ENCODE peak calls at places on chromosomes 5 and 9, in eight cellular contexts. S is effector memory CD4-positive, alpha-beta T cell; E is aorta; R is PC-3; I is fibroblast of lung; A is left ventricle myocardium inferior; L is neuronal stem cell; G is ovary. U is an unnamed sample.

GRCh38 chr9:116815828-116816227 is 128.7 kb downstream of the TRIM32 start:
- DNase-seq in S (no peak), E (no peak), R (no peak), I (no peak), A (no peak), L (no peak), G (no peak), U (no peak)

GRCh38 chr9:85541876-85542275 is 199.9 kb downstream of the AGTPBP1 start:
- DNase-seq in S (no peak), E (no peak), R (no peak), I (no peak), A (no peak), L (no peak), G (no peak), U (no peak)

GRCh38 chr9:98375138-98375726 is 119.8 kb upstream of the TBC1D2 start:
- DNase-seq in S (no peak), E (no peak), R (peak; percentile 29), I (peak; percentile 38), A (no peak), L (no peak), G (no peak), U (no peak)

GRCh38 chr5:4643190-4643589 is 496.9 kb upstream of the ADAMTS16 start:
- DNase-seq in S (no peak), E (no peak), R (no peak), I (no peak), A (no peak), L (no peak), G (no peak), U (no peak)

GRCh38 chr9:74726581-74726980 is 161.1 kb downstream of the TRPM6 start:
- DNase-seq in S (no peak), E (no peak), R (no peak), I (no peak), A (no peak), L (no peak), G (no peak), U (no peak)

GRCh38 chr9:124659099-124659659 is 111.9 kb downstream of the NR6A1 start:
- DNase-seq in S (no peak), E (peak; percentile 88), R (peak; percentile 69), I (peak; percentile 88), A (peak; percentile 80), L (peak; percentile 80), G (peak; percentile 58), U (peak; percentile 84)

GRCh38 chr9:107438211-107439030 is 51.1 kb downstream of the KLF4 start:
- DNase-seq in S (no peak), E (no peak), R (peak; percentile 7), I (no peak), A (no peak), L (no peak), G (no peak), U (no peak)

GRCh38 chr9:6086006-6086655 is 70.7 kb upstream of the RANBP6 start:
- DNase-seq in S (no peak), E (no peak), R (no peak), I (no peak), A (no peak), L (no peak), G (no peak), U (no peak)

GRCh38 chr5:172779968-172780350 is 9.0 kb upstream of the DUSP1 start:
- DNase-seq in S (no peak), E (no peak), R (no peak), I (no peak), A (no peak), L (no peak), G (peak; percentile 6), U (no peak)

GRCh38 chr9:128150594-128151342 is 1.5 kb downstream of the LCN2 start:
- DNase-seq in S (no peak), E (peak; percentile 69), R (no peak), I (no peak), A (no peak), L (no peak), G (no peak), U (no peak)

GRCh38 chr5:151950681-151951080 is 26.0 kb upstream of the GLRA1 start:
- DNase-seq in S (no peak), E (no peak), R (peak; percentile 12), I (no peak), A (no peak), L (no peak), G (no peak), U (no peak)

GRCh38 chr9:82022121-82022520 is 33.5 kb downstream of the SPATA31D1 start:
- DNase-seq in S (no peak), E (no peak), R (no peak), I (peak; percentile 3), A (no peak), L (no peak), G (no peak), U (no peak)

GRCh38 chr5:124102491-124102890 is 590.5 kb downstream of the CSNK1G3 start:
- DNase-seq in S (no peak), E (no peak), R (peak; percentile 24), I (peak; percentile 91), A (no peak), L (no peak), G (no peak), U (no peak)

GRCh38 chr5:151659001-151659754 is 27.5 kb downstream of the SPARC start:
- DNase-seq in S (peak; percentile 58), E (peak; percentile 94), R (peak; percentile 79), I (peak; percentile 82), A (peak; percentile 79), L (peak; percentile 80), G (peak; percentile 92), U (peak; percentile 73)

GRCh38 chr5:133696006-133696584 is 83.8 kb upstream of the FSTL4 start:
- DNase-seq in S (no peak), E (no peak), R (no peak), I (no peak), A (no peak), L (no peak), G (no peak), U (no peak)

GRCh38 chr5:157166494-157167218 is 592 bp upstream of the GARIN3 start:
- DNase-seq in S (no peak), E (no peak), R (no peak), I (no peak), A (no peak), L (no peak), G (no peak), U (no peak)

GRCh38 chr5:157167219-157167621 is 1.2 kb upstream of the GARIN3 start:
- DNase-seq in S (no peak), E (no peak), R (no peak), I (no peak), A (no peak), L (no peak), G (no peak), U (no peak)

GRCh38 chr5:157166164-157166493 is at the start of gene GARIN3:
- DNase-seq in S (no peak), E (no peak), R (no peak), I (no peak), A (no peak), L (no peak), G (no peak), U (no peak)

GRCh38 chr5:157165668-157166067 is 396 bp downstream of the GARIN3 start:
- DNase-seq in S (no peak), E (no peak), R (no peak), I (no peak), A (no peak), L (no peak), G (no peak), U (no peak)

DNA sequence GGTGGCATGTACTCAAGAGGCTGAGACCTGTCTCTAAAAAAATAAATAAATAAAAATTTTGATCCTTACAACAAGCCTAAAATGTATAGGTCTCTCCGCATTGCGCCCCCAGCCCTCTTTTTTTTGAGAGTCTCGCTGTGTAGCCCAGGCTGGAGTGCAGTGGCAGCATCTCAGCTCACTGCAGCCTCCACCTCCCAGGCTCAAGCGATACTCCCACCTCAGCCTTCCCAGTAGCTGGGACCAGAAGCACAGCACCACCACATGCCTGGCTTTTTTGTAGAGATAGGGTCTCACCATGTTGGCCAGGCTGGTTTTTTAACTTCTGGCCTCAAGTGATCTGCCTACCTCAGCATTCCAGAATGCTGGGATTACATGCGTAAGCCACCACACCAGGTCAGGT is 2.2 kb upstream of the GARIN3 start:
- DNase-seq in S (no peak), E (no peak), R (no peak), I (no peak), A (no peak), L (no peak), G (no peak), U (no peak)
- H3K27ac ChIP-seq in S (peak overlapping the region; percentile 60), E (no peak overlapping the region), R (no peak overlapping the region), I (no peak overlapping the region), A (no peak overlapping the region), L (no peak overlapping the region), G (no peak overlapping the region), U (no peak overlapping the region)

GRCh38 chr9:134052941-134053340 is 14.9 kb downstream of the BRD3 start:
- DNase-seq in S (no peak), E (peak; percentile 61), R (no peak), I (no peak), A (peak; percentile 6), L (no peak), G (no peak), U (no peak)

GRCh38 chr9:134051319-134051718 is 16.5 kb downstream of the BRD3 start:
- DNase-seq in S (no peak), E (peak; percentile 39), R (no peak), I (no peak), A (no peak), L (no peak), G (no peak), U (no peak)

GRCh38 chr9:134053941-134054761 is 13.7 kb downstream of the BRD3 start:
- DNase-seq in S (no peak), E (peak; percentile 70), R (no peak), I (no peak), A (peak; percentile 10), L (no peak), G (no peak), U (no peak)

GRCh38 chr9:134053401-134053871 is 14.4 kb downstream of the BRD3 start:
- DNase-seq in S (no peak), E (peak; percentile 71), R (no peak), I (no peak), A (peak; percentile 11), L (no peak), G (no peak), U (no peak)

GRCh38 chr9:134052491-134052890 is 15.3 kb downstream of the BRD3 start:
- DNase-seq in S (no peak), E (peak; percentile 30), R (no peak), I (no peak), A (peak; percentile 6), L (no peak), G (no peak), U (no peak)
- H3K27ac ChIP-seq in S (no peak overlapping the region), E (no peak overlapping the region), R (no peak overlapping the region), I (no peak overlapping the region), A (no peak overlapping the region), L (no peak overlapping the region), G (no peak overlapping the region), U (no peak overlapping the region)

GRCh38 chr5:179766021-179766725 is 27.6 kb upstream of the LTC4S start:
- DNase-seq in S (no peak), E (peak; percentile 67), R (no peak), I (peak; percentile 31), A (no peak), L (no peak), G (no peak), U (no peak)
- H3K27ac ChIP-seq in S (no peak overlapping the region), E (no peak overlapping the region), R (peak overlapping the region; percentile 31), I (peak overlapping the region; percentile 50), A (peak overlapping the region; percentile 65), L (no peak overlapping the region), G (no peak overlapping the region), U (no peak overlapping the region)

DNA sequence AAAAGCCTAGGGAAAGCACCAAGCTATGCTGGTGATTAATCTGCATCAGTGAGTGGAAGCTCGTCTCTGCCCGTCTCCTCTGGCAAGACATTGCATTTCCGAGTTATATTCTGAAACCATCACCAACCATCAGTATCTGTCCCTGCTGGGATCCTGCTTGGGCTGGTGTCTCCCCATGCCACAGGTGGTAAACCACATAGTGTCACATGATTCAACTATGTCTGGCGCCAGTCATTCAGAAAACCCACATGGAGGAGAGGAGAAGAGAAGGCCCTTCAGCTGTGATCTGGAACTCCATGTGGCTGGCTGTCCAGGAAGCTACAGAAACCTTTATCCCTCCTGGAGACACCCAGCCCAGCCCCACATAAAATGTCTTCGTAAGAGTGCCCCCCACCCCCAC is 4.8 kb downstream of the IL9 start:
- DNase-seq in S (no peak), E (no peak), R (no peak), I (no peak), A (no peak), L (no peak), G (no peak), U (no peak)
- H3K27ac ChIP-seq in S (no peak overlapping the region), E (no peak overlapping the region), R (no peak overlapping the region), I (no peak overlapping the region), A (no peak overlapping the region), L (no peak overlapping the region), G (peak overlapping the region; percentile 26), U (no peak overlapping the region)

U was measured in substantia nigra.